ENCODE peak calls at places on chromosomes 1 and 21, in ten cellular contexts. K is hypothalamus; Z is MCF 10A; H is activated naive CD8-positive, alpha-beta T cell treated with anti-CD3 and anti-CD28 coated beads, Interleukin-2, amount 50 U/mL, for 24 hours; T is activated CD4-positive, alpha-beta T cell treated with anti-CD3 and anti-CD28 coated beads, Interleukin-2, amount 50 U/mL, for 24 hours; A is T-helper 9 cell; R is neural crest cell; D is pulmonary artery endothelial cell; P is T-helper 1 cell; F is endodermal cell. B is an unnamed sample.
A peak's percentile ranks its signal among the peaks of the same experiment; 100 is the strongest.

GRCh38 chr1:108504447-108504846 is 54.3 kb downstream of the NBPF6 start:
- DNase-seq in K (no peak), Z (no peak), H (no peak), T (no peak), A (no peak), R (no peak), D (no peak), P (no peak), F (no peak), B (no peak)

GRCh38 chr1:25568834-25569598 is 25.6 kb downstream of the LDLRAP1 start:
- DNase-seq in K (no peak), Z (peak; percentile 86), H (peak; percentile 54), T (no peak), A (no peak), R (no peak), D (no peak), P (no peak), F (no peak), B (no peak)

GRCh38 chr1:101453844-101454243 is 217.0 kb downstream of the S1PR1 start:
- DNase-seq in K (no peak), Z (no peak), H (no peak), T (no peak), A (no peak), R (no peak), D (no peak), P (no peak), F (no peak), B (no peak)

GRCh38 chr1:52633291-52633754 is 355 bp downstream of the SHISAL2A start:
- DNase-seq in K (no peak), Z (no peak), H (peak; percentile 42), T (no peak), A (peak; percentile 27), R (peak; percentile 26), D (no peak), P (peak; percentile 18), F (peak; percentile 85), B (no peak)

GRCh38 chr21:37593015-37593414 is 226.4 kb downstream of the DYRK1A start:
- DNase-seq in K (no peak), Z (no peak), H (no peak), T (no peak), A (no peak), R (no peak), D (no peak), P (no peak), F (peak; percentile 99), B (peak; percentile 66)

GRCh38 chr1:107572674-107573205 is 392.2 kb downstream of the VAV3 start:
- DNase-seq in K (no peak), Z (peak; percentile 95), H (no peak), T (no peak), A (no peak), R (no peak), D (no peak), P (no peak), F (no peak), B (peak; percentile 7)

GRCh38 chr1:64392109-64392508 is 77.8 kb upstream of the CACHD1 start:
- DNase-seq in K (no peak), Z (peak; percentile 17), H (no peak), T (no peak), A (no peak), R (no peak), D (no peak), P (no peak), F (peak; percentile 76), B (peak; percentile 22)

GRCh38 chr1:203057831-203058673 is 27.8 kb downstream of the MYOG start:
- DNase-seq in K (peak; percentile 24), Z (no peak), H (no peak), T (no peak), A (no peak), R (no peak), D (no peak), P (no peak), F (no peak), B (no peak)

GRCh38 chr1:53715478-53715877 is 23.5 kb downstream of the GLIS1 start:
- DNase-seq in K (no peak), Z (peak; percentile 40), H (peak; percentile 27), T (no peak), A (no peak), R (peak; percentile 64), D (no peak), P (no peak), F (peak; percentile 93), B (peak; percentile 75)

GRCh38 chr1:147613506-147613905 is 56.8 kb downstream of the ACP6 start:
- DNase-seq in K (no peak), Z (peak; percentile 16), H (no peak), T (no peak), A (no peak), R (no peak), D (no peak), P (no peak), F (no peak), B (no peak)

GRCh38 chr1:227889047-227889862 is 58.5 kb downstream of the WNT9A start:
- DNase-seq in K (no peak), Z (no peak), H (peak; percentile 1), T (no peak), A (no peak), R (no peak), D (no peak), P (no peak), F (peak; percentile 78), B (peak; percentile 71)

GRCh38 chr1:222618880-222619321 is 1.0 kb downstream of the MIA3 start:
- DNase-seq in K (peak; percentile 58), Z (peak; percentile 43), H (peak; percentile 18), T (no peak), A (no peak), R (peak; percentile 10), D (no peak), P (peak; percentile 6), F (peak; percentile 79), B (peak; percentile 55)

GRCh38 chr1:6859415-6860343 is 74.4 kb downstream of the CAMTA1 start:
- DNase-seq in K (no peak), Z (peak; percentile 94), H (no peak), T (no peak), A (no peak), R (no peak), D (peak; percentile 88), P (no peak), F (no peak), B (no peak)

GRCh38 chr1:156661932-156662587 is 15.1 kb downstream of the NES start:
- DNase-seq in K (peak; percentile 68), Z (no peak), H (no peak), T (no peak), A (no peak), R (no peak), D (no peak), P (no peak), F (peak; percentile 70), B (no peak)

GRCh38 chr1:160374291-160374690 is 7.4 kb downstream of the NHLH1 start:
- DNase-seq in K (no peak), Z (no peak), H (no peak), T (no peak), A (no peak), R (no peak), D (no peak), P (no peak), F (no peak), B (no peak)

GRCh38 chr1:26690576-26691031 is 5.2 kb upstream of the ARID1A start:
- DNase-seq in K (no peak), Z (no peak), H (no peak), T (no peak), A (no peak), R (no peak), D (no peak), P (no peak), F (no peak), B (no peak)

GRCh38 chr1:110239491-110240430 is 29.6 kb downstream of the KCNC4 start:
- DNase-seq in K (no peak), Z (no peak), H (no peak), T (no peak), A (no peak), R (no peak), D (no peak), P (no peak), F (no peak), B (peak; percentile 44)

GRCh38 chr1:115189814-115190541 is 100.7 kb upstream of the TSPAN2 start:
- DNase-seq in K (no peak), Z (peak; percentile 80), H (no peak), T (no peak), A (no peak), R (no peak), D (no peak), P (no peak), F (no peak), B (no peak)

GRCh38 chr1:161382214-161383019 is 14.7 kb upstream of the CFAP126 start:
- DNase-seq in K (peak; percentile 7), Z (peak; percentile 78), H (no peak), T (no peak), A (no peak), R (no peak), D (peak; percentile 36), P (no peak), F (no peak), B (peak; percentile 55)

GRCh38 chr1:226784081-226785049 is 45.3 kb upstream of the ITPKB start:
- DNase-seq in K (peak; percentile 39), Z (no peak), H (no peak), T (no peak), A (no peak), R (no peak), D (peak; percentile 55), P (no peak), F (no peak), B (no peak)

GRCh38 chr1:112870887-112871646 is 84.9 kb downstream of the SLC16A1 start:
- DNase-seq in K (no peak), Z (no peak), H (no peak), T (no peak), A (no peak), R (no peak), D (no peak), P (no peak), F (no peak), B (no peak)

GRCh38 chr1:229420765-229421164 is 13.1 kb downstream of the ACTA1 start:
- DNase-seq in K (no peak), Z (peak; percentile 64), H (no peak), T (no peak), A (no peak), R (no peak), D (no peak), P (no peak), F (peak; percentile 49), B (no peak)

B was measured in H7.